ENCODE peak calls at places on chromosome 6, in six cellular contexts. One of them, this sample, is unnamed.

GRCh38 chr6:109255946-109256628 is 126.2 kb downstream of the CD164 start:
- DNase-seq in right lobe of liver: no peak
- DNase-seq in mucosa of descending colon: peak; percentile 54
- DNase-seq in fibroblast of the aortic adventitia: no peak
- DNase-seq in CD8-positive, alpha-beta T cell: no peak
- DNase-seq in PC-9: no peak
- DNase-seq in this sample: no peak

GRCh38 chr6:33949111-33949510 is 145.3 kb upstream of the MLN start:
- DNase-seq in PC-9: no peak
- DNase-seq in right lobe of liver: no peak
- DNase-seq in fibroblast of the aortic adventitia: no peak
- DNase-seq in CD8-positive, alpha-beta T cell: no peak
- DNase-seq in mucosa of descending colon: no peak
- DNase-seq in this sample: no peak

GRCh38 chr6:11969092-11969491 is 43.0 kb upstream of the HIVEP1 start:
- DNase-seq in PC-9: no peak
- DNase-seq in right lobe of liver: no peak
- DNase-seq in CD8-positive, alpha-beta T cell: no peak
- DNase-seq in mucosa of descending colon: no peak
- DNase-seq in fibroblast of the aortic adventitia: peak; percentile 98
- DNase-seq in this sample: peak; percentile 88

GRCh38 chr6:16637635-16638034 is 123.6 kb downstream of the ATXN1 start:
- DNase-seq in fibroblast of the aortic adventitia: no peak
- DNase-seq in CD8-positive, alpha-beta T cell: no peak
- DNase-seq in mucosa of descending colon: no peak
- DNase-seq in PC-9: no peak
- DNase-seq in right lobe of liver: no peak
- DNase-seq in this sample: no peak

GRCh38 chr6:110352603-110353303 is 5.4 kb downstream of the METTL24 start:
- DNase-seq in PC-9: no peak
- DNase-seq in right lobe of liver: no peak
- DNase-seq in mucosa of descending colon: no peak
- DNase-seq in CD8-positive, alpha-beta T cell: no peak
- DNase-seq in fibroblast of the aortic adventitia: peak; percentile 46
- DNase-seq in this sample: peak; percentile 25

GRCh38 chr6:15077964-15078363 is 167.9 kb upstream of the JARID2 start:
- DNase-seq in CD8-positive, alpha-beta T cell: peak; percentile 52
- DNase-seq in right lobe of liver: no peak
- DNase-seq in mucosa of descending colon: no peak
- DNase-seq in fibroblast of the aortic adventitia: no peak
- DNase-seq in PC-9: no peak
- DNase-seq in this sample: no peak

GRCh38 chr6:1636971-1637871 is 27.5 kb downstream of the FOXC1 start:
- DNase-seq in right lobe of liver: no peak
- DNase-seq in mucosa of descending colon: no peak
- DNase-seq in fibroblast of the aortic adventitia: no peak
- DNase-seq in PC-9: peak; percentile 89
- DNase-seq in CD8-positive, alpha-beta T cell: no peak
- DNase-seq in this sample: no peak

GRCh38 chr6:158938811-158939254 is 61.2 kb downstream of the RSPH3 start:
- DNase-seq in fibroblast of the aortic adventitia: no peak
- DNase-seq in mucosa of descending colon: peak; percentile 82
- DNase-seq in PC-9: no peak
- DNase-seq in CD8-positive, alpha-beta T cell: no peak
- DNase-seq in right lobe of liver: no peak
- DNase-seq in this sample: no peak

GRCh38 chr6:89792881-89793280 is 26.7 kb downstream of the MDN1 start:
- DNase-seq in PC-9: no peak
- DNase-seq in fibroblast of the aortic adventitia: no peak
- DNase-seq in CD8-positive, alpha-beta T cell: no peak
- DNase-seq in right lobe of liver: no peak
- DNase-seq in mucosa of descending colon: peak; percentile 65
- DNase-seq in this sample: peak; percentile 50

GRCh38 chr6:54252916-54253315 is 55.3 kb upstream of the TINAG start:
- DNase-seq in right lobe of liver: no peak
- DNase-seq in mucosa of descending colon: no peak
- DNase-seq in CD8-positive, alpha-beta T cell: no peak
- DNase-seq in fibroblast of the aortic adventitia: no peak
- DNase-seq in PC-9: no peak
- DNase-seq in this sample: no peak

GRCh38 chr6:155340464-155341129 is 26.3 kb upstream of the TFB1M start:
- DNase-seq in CD8-positive, alpha-beta T cell: no peak
- DNase-seq in PC-9: no peak
- DNase-seq in mucosa of descending colon: no peak
- DNase-seq in fibroblast of the aortic adventitia: peak; percentile 59
- DNase-seq in right lobe of liver: no peak
- DNase-seq in this sample: peak; percentile 67

GRCh38 chr6:132054525-132054924 is 103.4 kb upstream of the CCN2 start:
- DNase-seq in mucosa of descending colon: no peak
- DNase-seq in right lobe of liver: no peak
- DNase-seq in CD8-positive, alpha-beta T cell: no peak
- DNase-seq in PC-9: no peak
- DNase-seq in fibroblast of the aortic adventitia: peak; percentile 62
- DNase-seq in this sample: no peak

GRCh38 chr6:116877743-116878142 is 701 bp downstream of the RFX6 start:
- DNase-seq in PC-9: no peak
- DNase-seq in right lobe of liver: no peak
- DNase-seq in CD8-positive, alpha-beta T cell: no peak
- DNase-seq in fibroblast of the aortic adventitia: no peak
- DNase-seq in mucosa of descending colon: no peak
- DNase-seq in this sample: no peak

GRCh38 chr6:111800821-111801220 is 72.4 kb downstream of the FYN start:
- DNase-seq in right lobe of liver: no peak
- DNase-seq in PC-9: peak; percentile 42
- DNase-seq in mucosa of descending colon: no peak
- DNase-seq in CD8-positive, alpha-beta T cell: no peak
- DNase-seq in fibroblast of the aortic adventitia: no peak
- DNase-seq in this sample: no peak

GRCh38 chr6:18422136-18422535 is 35.0 kb downstream of the RNF144B start:
- DNase-seq in PC-9: no peak
- DNase-seq in fibroblast of the aortic adventitia: no peak
- DNase-seq in mucosa of descending colon: no peak
- DNase-seq in CD8-positive, alpha-beta T cell: no peak
- DNase-seq in right lobe of liver: no peak
- DNase-seq in this sample: no peak

DNA sequence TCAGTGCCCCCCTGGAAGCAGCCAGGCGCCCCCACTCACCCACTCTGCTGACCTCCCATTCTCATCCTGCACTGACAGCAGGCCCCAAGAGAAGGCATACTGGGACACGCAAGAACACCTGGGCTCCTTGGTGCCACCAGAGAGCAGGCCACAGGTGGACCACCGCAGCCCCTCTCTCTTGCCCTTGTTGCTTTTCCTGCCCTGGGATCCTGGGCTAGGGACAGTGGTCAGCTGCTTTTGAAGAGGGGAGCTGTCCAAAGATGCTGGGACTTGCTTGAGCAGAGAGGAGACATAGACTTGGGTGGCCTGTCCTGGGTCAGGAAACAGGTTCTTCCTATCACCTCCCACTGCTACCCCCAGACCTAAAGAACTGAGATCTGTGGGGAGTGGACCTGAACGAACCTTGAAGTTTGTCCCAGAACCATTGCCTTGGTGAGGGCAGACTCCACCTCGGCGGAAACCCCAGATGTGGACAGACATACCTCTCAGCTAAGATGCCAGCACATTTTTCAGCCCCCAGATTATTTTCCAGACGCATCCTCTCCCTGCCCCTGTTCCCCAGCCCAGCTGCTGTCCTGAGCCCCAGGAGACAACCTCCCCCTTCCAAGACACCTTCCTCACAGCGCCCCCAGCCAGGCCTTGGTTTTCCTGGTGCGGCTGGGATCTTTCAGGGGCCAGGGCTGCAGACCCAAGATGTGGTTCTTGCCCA is 1.1 kb downstream of the GLP1R start:
- DNase-seq in right lobe of liver: no peak
- DNase-seq in fibroblast of the aortic adventitia: no peak
- DNase-seq in mucosa of descending colon: no peak
- DNase-seq in CD8-positive, alpha-beta T cell: no peak
- DNase-seq in PC-9: no peak
- DNase-seq in this sample: no peak
- H3K4me3 ChIP-seq in right lobe of liver: no peak overlapping the region
- H3K4me3 ChIP-seq in fibroblast of the aortic adventitia: no peak overlapping the region
- H3K4me3 ChIP-seq in mucosa of descending colon: no peak overlapping the region
- H3K4me3 ChIP-seq in CD8-positive, alpha-beta T cell: no peak overlapping the region
- H3K4me3 ChIP-seq in PC-9: no peak overlapping the region
- H3K4me3 ChIP-seq in this sample: no peak overlapping the region

GRCh38 chr6:166008441-166009369 is 158.9 kb downstream of the TBXT start:
- DNase-seq in right lobe of liver: no peak
- DNase-seq in PC-9: no peak
- DNase-seq in fibroblast of the aortic adventitia: peak; percentile 79
- DNase-seq in CD8-positive, alpha-beta T cell: no peak
- DNase-seq in mucosa of descending colon: no peak
- DNase-seq in this sample: peak; percentile 85

GRCh38 chr6:166006593-166007301 is 160.9 kb downstream of the TBXT start:
- DNase-seq in right lobe of liver: no peak
- DNase-seq in fibroblast of the aortic adventitia: peak; percentile 82
- DNase-seq in CD8-positive, alpha-beta T cell: no peak
- DNase-seq in mucosa of descending colon: no peak
- DNase-seq in PC-9: no peak
- DNase-seq in this sample: peak; percentile 88

GRCh38 chr6:166005846-166006592 is 161.6 kb downstream of the TBXT start:
- DNase-seq in PC-9: no peak
- DNase-seq in fibroblast of the aortic adventitia: peak; percentile 90
- DNase-seq in mucosa of descending colon: peak; percentile 38
- DNase-seq in right lobe of liver: no peak
- DNase-seq in CD8-positive, alpha-beta T cell: no peak
- DNase-seq in this sample: peak; percentile 91

GRCh38 chr6:166009385-166010031 is 158.1 kb downstream of the TBXT start:
- DNase-seq in fibroblast of the aortic adventitia: no peak
- DNase-seq in CD8-positive, alpha-beta T cell: no peak
- DNase-seq in right lobe of liver: no peak
- DNase-seq in mucosa of descending colon: no peak
- DNase-seq in PC-9: no peak
- DNase-seq in this sample: no peak

DNA sequence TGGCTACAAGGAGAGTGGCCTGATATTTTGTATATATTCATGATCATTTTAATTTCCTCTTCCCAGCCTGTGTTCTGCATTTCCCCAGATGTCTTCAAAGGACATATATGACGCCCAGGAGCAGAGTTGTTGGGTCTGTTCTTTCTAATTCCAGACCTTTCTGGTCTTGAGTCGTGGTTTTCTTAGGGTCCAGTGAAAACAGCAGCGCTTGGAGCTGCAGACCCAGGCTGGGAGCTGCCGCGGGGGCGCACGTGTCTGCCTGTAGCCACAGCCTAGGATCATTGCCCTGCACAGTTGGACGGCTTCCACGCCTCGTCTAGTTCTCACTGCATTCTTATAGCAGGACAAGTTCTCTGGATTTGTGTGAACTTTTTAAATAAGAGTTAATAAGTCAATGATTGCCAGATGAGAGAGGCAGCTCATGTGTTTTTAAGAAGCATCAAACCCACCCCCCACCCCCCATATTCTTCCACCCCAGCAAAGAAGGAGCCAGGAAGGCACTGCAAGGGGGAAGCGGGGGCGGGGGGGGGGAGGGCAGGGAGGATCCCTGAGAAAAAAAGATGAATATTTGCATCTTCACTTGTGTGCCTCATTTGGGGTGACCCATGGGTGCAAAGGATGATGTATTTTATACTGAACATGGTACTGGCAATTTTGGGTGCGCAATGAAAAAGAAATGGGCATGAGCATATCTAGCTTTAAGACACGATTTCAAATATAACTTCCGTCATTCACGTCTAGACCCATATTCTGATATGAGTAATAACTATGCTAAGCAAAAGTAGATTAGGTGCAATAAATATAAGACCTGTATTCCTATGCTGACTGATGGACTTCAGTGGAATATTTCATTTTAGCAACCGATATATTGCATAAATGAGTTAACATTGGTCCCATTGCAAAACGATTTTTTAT is 160.0 kb downstream of the TBXT start:
- DNase-seq in right lobe of liver: no peak
- DNase-seq in PC-9: no peak
- DNase-seq in fibroblast of the aortic adventitia: peak; percentile 81
- DNase-seq in mucosa of descending colon: peak; percentile 49
- DNase-seq in CD8-positive, alpha-beta T cell: no peak
- DNase-seq in this sample: peak; percentile 82
- TF ChIP-seq CTCF in right lobe of liver: no peak
- TF ChIP-seq CTCF in PC-9: no peak
- TF ChIP-seq CTCF in fibroblast of the aortic adventitia: no peak
- TF ChIP-seq CTCF in mucosa of descending colon: no peak
- TF ChIP-seq CTCF in CD8-positive, alpha-beta T cell: no peak
- TF ChIP-seq CTCF in this sample: no peak

GRCh38 chr6:157594292-157594691 is 213.3 kb downstream of the ZDHHC14 start:
- DNase-seq in mucosa of descending colon: no peak
- DNase-seq in PC-9: no peak
- DNase-seq in fibroblast of the aortic adventitia: no peak
- DNase-seq in CD8-positive, alpha-beta T cell: no peak
- DNase-seq in right lobe of liver: no peak
- DNase-seq in this sample: no peak

GRCh38 chr6:157595768-157596167 is 214.8 kb downstream of the ZDHHC14 start:
- DNase-seq in fibroblast of the aortic adventitia: no peak
- DNase-seq in PC-9: no peak
- DNase-seq in mucosa of descending colon: no peak
- DNase-seq in CD8-positive, alpha-beta T cell: peak; percentile 19
- DNase-seq in right lobe of liver: no peak
- DNase-seq in this sample: no peak

GRCh38 chr6:157592980-157593379 is 212.0 kb downstream of the ZDHHC14 start:
- DNase-seq in PC-9: no peak
- DNase-seq in mucosa of descending colon: no peak
- DNase-seq in CD8-positive, alpha-beta T cell: no peak
- DNase-seq in right lobe of liver: no peak
- DNase-seq in fibroblast of the aortic adventitia: no peak
- DNase-seq in this sample: no peak

GRCh38 chr6:157592566-157592965 is 211.6 kb downstream of the ZDHHC14 start:
- DNase-seq in fibroblast of the aortic adventitia: no peak
- DNase-seq in mucosa of descending colon: no peak
- DNase-seq in PC-9: no peak
- DNase-seq in CD8-positive, alpha-beta T cell: no peak
- DNase-seq in right lobe of liver: no peak
- DNase-seq in this sample: no peak

GRCh38 chr6:157593596-157593995 is 212.6 kb downstream of the ZDHHC14 start:
- DNase-seq in right lobe of liver: no peak
- DNase-seq in fibroblast of the aortic adventitia: no peak
- DNase-seq in PC-9: no peak
- DNase-seq in CD8-positive, alpha-beta T cell: no peak
- DNase-seq in mucosa of descending colon: no peak
- DNase-seq in this sample: no peak
- H3K4me3 ChIP-seq in right lobe of liver: no peak overlapping the region
- H3K4me3 ChIP-seq in fibroblast of the aortic adventitia: no peak overlapping the region
- H3K4me3 ChIP-seq in PC-9: no peak overlapping the region
- H3K4me3 ChIP-seq in CD8-positive, alpha-beta T cell: no peak overlapping the region
- H3K4me3 ChIP-seq in mucosa of descending colon: no peak overlapping the region
- H3K4me3 ChIP-seq in this sample: no peak overlapping the region

DNA sequence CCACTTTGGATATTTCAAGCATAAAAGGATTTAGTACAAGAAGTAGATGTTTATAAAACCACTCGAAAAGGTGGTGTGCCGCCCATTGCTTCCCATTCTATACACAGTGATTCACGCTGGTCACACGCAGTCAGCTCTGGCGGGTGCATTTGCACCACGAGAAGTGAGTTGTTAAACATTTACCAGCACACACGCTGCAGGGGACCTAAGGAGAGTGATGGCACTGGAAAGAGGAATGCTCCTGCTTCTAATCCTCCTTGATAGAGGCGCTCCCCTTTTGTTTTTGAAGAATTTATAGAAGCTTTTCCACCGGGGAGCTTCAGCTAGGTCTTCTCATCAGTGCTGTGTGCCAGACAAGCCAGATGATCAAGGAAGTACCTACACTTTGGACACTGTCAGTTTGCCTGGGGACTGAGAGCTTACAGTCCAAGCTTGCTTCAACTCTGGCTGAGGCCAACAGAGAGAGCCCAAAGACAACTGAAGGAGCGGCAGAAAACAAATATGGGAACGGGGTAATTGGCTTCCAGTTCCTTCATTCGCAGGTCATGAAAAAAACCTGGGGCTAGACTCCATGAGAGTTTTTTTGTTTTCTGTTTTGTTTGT is 31.2 kb downstream of the MUC22 start:
- DNase-seq in mucosa of descending colon: peak; percentile 7
- DNase-seq in PC-9: no peak
- DNase-seq in CD8-positive, alpha-beta T cell: no peak
- DNase-seq in fibroblast of the aortic adventitia: no peak
- DNase-seq in right lobe of liver: peak; percentile 22
- DNase-seq in this sample: no peak
- TF ChIP-seq CTCF in mucosa of descending colon: no peak
- TF ChIP-seq CTCF in PC-9: no peak
- TF ChIP-seq CTCF in CD8-positive, alpha-beta T cell: no peak
- TF ChIP-seq CTCF in fibroblast of the aortic adventitia: no peak
- TF ChIP-seq CTCF in right lobe of liver: no peak
- TF ChIP-seq CTCF in this sample: no peak